ENCODE peak calls at places on chromosomes 13 and 19, in eight cellular contexts. S, Z, H, F, V, M, Q and X are unnamed samples.

GRCh38 chr19:14473915-14474578 is 1.1 kb downstream of the PTGER1 start:
- DNase-seq in S (no peak), Z (peak), H (no peak), F (no peak), V (no peak), M (no peak), Q (peak), X (no peak)

GRCh38 chr13:95624020-95624419 is 20.5 kb downstream of the DZIP1 start:
- DNase-seq in S (peak), Z (no peak), H (peak), F (no peak), V (no peak), M (peak), Q (peak), X (no peak)

GRCh38 chr13:109412232-109412935 is 374.0 kb downstream of the IRS2 start:
- DNase-seq in S (no peak), Z (peak), H (peak), F (no peak), V (no peak), M (no peak), Q (peak), X (peak)

GRCh38 chr19:58279925-58280316 is 1.2 kb downstream of the ZNF8 start:
- DNase-seq in S (no peak), Z (no peak), H (no peak), F (no peak), V (no peak), M (no peak), Q (no peak), X (no peak)

GRCh38 chr19:1183543-1184172 is 9.6 kb upstream of the SBNO2 start:
- DNase-seq in S (peak), Z (peak), H (no peak), F (no peak), V (no peak), M (no peak), Q (peak), X (peak)

GRCh38 chr19:16327911-16328823 is 3.5 kb downstream of the KLF2 start:
- DNase-seq in S (no peak), Z (peak), H (peak), F (peak), V (peak), M (peak), Q (no peak), X (no peak)

GRCh38 chr19:19554074-19555023 is 16.3 kb downstream of the CILP2 start:
- DNase-seq in S (peak), Z (peak), H (peak), F (no peak), V (no peak), M (no peak), Q (peak), X (peak)

GRCh38 chr19:47512183-47512947 is 2.5 kb downstream of the NAPA start:
- DNase-seq in S (no peak), Z (no peak), H (peak), F (no peak), V (no peak), M (peak), Q (no peak), X (peak)

GRCh38 chr13:30837227-30838159 is 68.6 kb upstream of the MEDAG start:
- DNase-seq in S (no peak), Z (no peak), H (no peak), F (no peak), V (no peak), M (no peak), Q (no peak), X (no peak)

GRCh38 chr13:22665531-22665930 is 515.2 kb upstream of the SGCG start:
- DNase-seq in S (no peak), Z (no peak), H (no peak), F (no peak), V (no peak), M (no peak), Q (no peak), X (no peak)

GRCh38 chr13:42812311-42812710 is 30.9 kb downstream of the FAM216B start:
- DNase-seq in S (no peak), Z (no peak), H (no peak), F (no peak), V (no peak), M (no peak), Q (no peak), X (no peak)

GRCh38 chr13:44249439-44249838 is 124.2 kb upstream of the SERP2 start:
- DNase-seq in S (no peak), Z (no peak), H (no peak), F (no peak), V (peak), M (peak), Q (no peak), X (no peak)

DNA sequence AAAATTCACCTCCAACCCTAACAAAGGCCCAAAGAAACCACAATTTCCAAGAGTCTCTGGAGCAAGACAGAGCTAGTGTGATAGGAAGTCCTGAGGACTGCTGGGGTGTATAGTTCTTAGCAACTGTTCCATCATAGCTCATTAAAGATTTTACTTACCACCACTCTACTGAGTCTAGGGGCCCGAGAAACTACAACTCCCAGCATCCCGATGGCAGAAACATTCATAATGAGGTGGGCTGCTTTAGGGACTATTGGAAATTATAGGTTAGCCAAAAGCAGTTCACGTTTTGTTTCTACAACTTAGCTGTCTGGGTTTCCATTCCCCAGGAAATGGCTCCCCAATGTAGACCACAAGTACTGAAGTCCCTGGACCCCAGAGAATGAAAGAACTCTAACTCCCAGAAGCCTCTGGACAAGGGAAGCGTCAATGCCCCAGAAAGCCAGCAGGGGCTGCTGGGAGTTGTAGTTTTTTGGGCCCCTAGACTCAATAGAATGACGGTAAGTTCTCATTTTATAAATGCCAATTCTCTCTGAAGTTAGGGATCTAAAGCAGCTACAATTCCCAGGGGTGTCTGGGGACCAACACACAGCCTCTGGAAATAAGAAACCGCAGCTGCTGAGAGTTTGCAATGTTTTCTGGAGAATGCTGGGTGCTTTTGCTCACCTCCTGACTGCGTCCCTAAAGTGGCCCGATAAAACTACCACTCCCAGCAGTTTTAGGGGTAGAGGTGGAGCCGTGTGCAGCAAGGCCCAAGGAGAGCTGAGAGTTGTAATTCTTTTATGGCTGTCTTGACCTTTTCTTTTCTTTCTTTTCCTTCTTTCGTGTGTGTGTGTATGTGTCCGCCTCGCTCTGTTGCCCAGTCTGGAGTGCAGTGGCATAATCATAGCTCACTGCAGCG is 11.1 kb downstream of the FTL start:
- DNase-seq in S (no peak), Z (no peak), H (no peak), F (no peak), V (no peak), M (no peak), Q (peak), X (no peak)
- TF ChIP-seq CTCF in S (no peak), Z (no peak), H (no peak), F (peak), V (no peak), M (no peak), Q (no peak), X (no peak)

GRCh38 chr19:53998223-53998622 is 6.8 kb downstream of the CACNG6 start:
- DNase-seq in S (no peak), Z (no peak), H (no peak), F (no peak), V (no peak), M (no peak), Q (no peak), X (no peak)
- TF ChIP-seq CTCF in S (no peak), Z (no peak), H (no peak), F (no peak), V (no peak), M (no peak), Q (no peak), X (no peak)

GRCh38 chr19:41707502-41707812 is 969 bp upstream of the CEACAM5 start:
- DNase-seq in S (no peak), Z (no peak), H (no peak), F (no peak), V (no peak), M (no peak), Q (no peak), X (peak)
- TF ChIP-seq CTCF in S (no peak), Z (no peak), H (no peak), F (no peak), V (no peak), M (no peak), Q (no peak), X (no peak)

DNA sequence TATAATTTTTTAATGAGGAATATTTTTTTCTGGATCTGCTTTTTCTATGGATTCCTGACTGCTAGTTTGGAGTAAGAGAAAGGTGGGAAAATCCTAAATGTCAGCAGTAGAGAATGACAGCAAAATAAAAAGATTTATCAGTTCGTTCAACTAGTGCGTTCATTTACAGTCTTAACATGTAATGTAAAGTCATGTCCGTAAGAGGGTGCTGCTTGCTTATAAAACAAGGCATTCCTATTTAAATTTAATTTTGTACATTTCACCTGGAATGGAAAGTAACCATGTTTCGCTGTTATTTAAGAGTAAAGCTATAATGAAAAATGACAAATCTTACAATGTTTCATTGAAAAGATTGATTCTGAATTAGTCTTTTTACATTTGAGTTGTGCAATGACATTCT is 76.6 kb downstream of the ZMYM2 start:
- DNase-seq in S (no peak), Z (no peak), H (no peak), F (no peak), V (no peak), M (no peak), Q (no peak), X (no peak)
- TF ChIP-seq CTCF in S (no peak), Z (no peak), H (no peak), F (no peak), V (peak), M (no peak), Q (peak), X (no peak)

DNA sequence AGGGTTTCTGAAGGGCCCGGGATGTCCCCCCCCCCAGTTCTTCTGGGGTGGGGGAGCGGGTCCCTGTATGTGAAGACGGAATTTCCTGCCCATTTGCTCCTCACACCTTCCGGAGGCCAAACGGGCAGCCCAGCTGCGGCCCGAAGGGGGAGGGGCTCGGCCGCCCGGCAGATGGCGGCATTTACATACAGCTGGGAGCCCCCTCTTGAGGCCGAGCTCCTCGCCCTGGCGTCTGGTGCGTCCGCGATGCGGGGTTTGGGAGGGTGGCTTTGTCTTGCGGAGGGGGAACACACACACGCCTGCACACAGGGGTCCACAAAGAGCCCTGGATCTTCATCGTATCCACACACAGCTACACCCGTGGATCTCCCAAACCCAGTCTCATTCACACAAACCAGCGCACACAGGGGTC is 891 bp upstream of the DLL3 start:
- DNase-seq in S (peak), Z (peak), H (no peak), F (no peak), V (no peak), M (no peak), Q (peak), X (peak)
- TF ChIP-seq CTCF in S (peak), Z (no peak), H (no peak), F (no peak), V (peak), M (peak), Q (peak), X (peak)

GRCh38 chr19:45569619-45570421 is 14.8 kb downstream of the OPA3 start:
- DNase-seq in S (peak), Z (peak), H (peak), F (no peak), V (no peak), M (no peak), Q (peak), X (peak)
- TF ChIP-seq CTCF in S (peak), Z (peak), H (peak), F (peak), V (peak), M (peak), Q (peak), X (peak)

DNA sequence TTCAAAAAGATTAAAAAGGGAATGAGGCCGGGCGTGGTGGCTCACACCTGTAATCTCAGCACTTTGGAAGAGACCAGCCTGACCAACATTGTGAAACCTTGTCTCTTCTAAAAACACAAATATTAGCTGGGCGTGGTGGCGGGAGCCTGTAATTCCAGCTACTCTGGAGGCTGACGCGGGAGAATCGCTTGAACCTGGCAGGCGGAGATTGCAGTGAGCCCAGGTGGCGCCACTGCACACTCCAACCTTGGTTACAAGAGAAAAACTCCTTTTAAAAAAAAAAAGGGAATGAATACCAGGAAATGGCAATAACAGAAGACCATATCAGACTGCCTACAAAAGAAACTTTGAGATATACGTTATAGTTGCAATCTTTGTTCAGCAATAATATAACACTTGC is 1244.5 kb downstream of the PCDH9 start:
- DNase-seq in S (no peak), Z (no peak), H (no peak), F (no peak), V (no peak), M (no peak), Q (no peak), X (no peak)
- TF ChIP-seq CTCF in S (no peak), Z (no peak), H (no peak), F (no peak), V (no peak), M (no peak), Q (no peak), X (no peak)